ENCODE peak calls at places on chromosomes 5 and 9, in seven cellular contexts. One of them, this sample, is unnamed.

GRCh38 chr9:114031948-114032688 is 46.0 kb downstream of the AMBP start:
- DNase-seq in omental fat pad: no peak
- DNase-seq in adrenal gland: no peak
- DNase-seq in body of pancreas: peak
- DNase-seq in choroid plexus epithelial cell: no peak
- DNase-seq in glutamatergic neuron: peak
- DNase-seq in fibroblast of the aortic adventitia: peak
- DNase-seq in this sample: no peak

GRCh38 chr5:61637566-61637965 is 305.5 kb downstream of the ZSWIM6 start:
- DNase-seq in omental fat pad: no peak
- DNase-seq in adrenal gland: no peak
- DNase-seq in body of pancreas: no peak
- DNase-seq in choroid plexus epithelial cell: no peak
- DNase-seq in glutamatergic neuron: peak
- DNase-seq in fibroblast of the aortic adventitia: no peak
- DNase-seq in this sample: no peak

GRCh38 chr5:157434096-157434495 is 25.9 kb upstream of the NIPAL4 start:
- DNase-seq in omental fat pad: no peak
- DNase-seq in adrenal gland: no peak
- DNase-seq in body of pancreas: no peak
- DNase-seq in choroid plexus epithelial cell: no peak
- DNase-seq in glutamatergic neuron: no peak
- DNase-seq in fibroblast of the aortic adventitia: no peak
- DNase-seq in this sample: no peak

GRCh38 chr5:178797101-178797521 is 62.6 kb upstream of the ZNF354B start:
- DNase-seq in omental fat pad: no peak
- DNase-seq in adrenal gland: no peak
- DNase-seq in body of pancreas: no peak
- DNase-seq in choroid plexus epithelial cell: no peak
- DNase-seq in glutamatergic neuron: no peak
- DNase-seq in fibroblast of the aortic adventitia: no peak
- DNase-seq in this sample: no peak

GRCh38 chr5:134905246-134905996 is 490 bp downstream of the PCBD2 start:
- DNase-seq in omental fat pad: peak
- DNase-seq in adrenal gland: peak
- DNase-seq in body of pancreas: no peak
- DNase-seq in choroid plexus epithelial cell: peak
- DNase-seq in glutamatergic neuron: no peak
- DNase-seq in fibroblast of the aortic adventitia: peak
- DNase-seq in this sample: peak

GRCh38 chr5:103243665-103244064 is 14.9 kb upstream of the MACIR start:
- DNase-seq in omental fat pad: no peak
- DNase-seq in adrenal gland: no peak
- DNase-seq in body of pancreas: no peak
- DNase-seq in choroid plexus epithelial cell: peak
- DNase-seq in glutamatergic neuron: no peak
- DNase-seq in fibroblast of the aortic adventitia: peak
- DNase-seq in this sample: no peak

GRCh38 chr9:127448112-127448805 is 2.9 kb downstream of the RPL12 start:
- DNase-seq in omental fat pad: no peak
- DNase-seq in adrenal gland: no peak
- DNase-seq in body of pancreas: no peak
- DNase-seq in choroid plexus epithelial cell: peak
- DNase-seq in glutamatergic neuron: no peak
- DNase-seq in fibroblast of the aortic adventitia: peak
- DNase-seq in this sample: no peak

GRCh38 chr5:126460977-126461376 is 37.8 kb downstream of the GRAMD2B start:
- DNase-seq in omental fat pad: no peak
- DNase-seq in adrenal gland: no peak
- DNase-seq in body of pancreas: no peak
- DNase-seq in choroid plexus epithelial cell: no peak
- DNase-seq in glutamatergic neuron: no peak
- DNase-seq in fibroblast of the aortic adventitia: no peak
- DNase-seq in this sample: no peak

GRCh38 chr5:4640793-4641192 is 499.3 kb upstream of the ADAMTS16 start:
- DNase-seq in omental fat pad: no peak
- DNase-seq in adrenal gland: no peak
- DNase-seq in body of pancreas: no peak
- DNase-seq in choroid plexus epithelial cell: peak
- DNase-seq in glutamatergic neuron: peak
- DNase-seq in fibroblast of the aortic adventitia: peak
- DNase-seq in this sample: no peak

GRCh38 chr5:168014423-168014822 is 277.0 kb upstream of the WWC1 start:
- DNase-seq in omental fat pad: no peak
- DNase-seq in adrenal gland: no peak
- DNase-seq in body of pancreas: no peak
- DNase-seq in choroid plexus epithelial cell: no peak
- DNase-seq in glutamatergic neuron: no peak
- DNase-seq in fibroblast of the aortic adventitia: no peak
- DNase-seq in this sample: no peak

GRCh38 chr5:152066760-152067159 is 142.1 kb upstream of the GLRA1 start:
- DNase-seq in omental fat pad: no peak
- DNase-seq in adrenal gland: no peak
- DNase-seq in body of pancreas: no peak
- DNase-seq in choroid plexus epithelial cell: no peak
- DNase-seq in glutamatergic neuron: no peak
- DNase-seq in fibroblast of the aortic adventitia: no peak
- DNase-seq in this sample: no peak

GRCh38 chr5:60410427-60410826 is 289.5 kb downstream of the DEPDC1B start:
- DNase-seq in omental fat pad: no peak
- DNase-seq in adrenal gland: no peak
- DNase-seq in body of pancreas: no peak
- DNase-seq in choroid plexus epithelial cell: peak
- DNase-seq in glutamatergic neuron: no peak
- DNase-seq in fibroblast of the aortic adventitia: peak
- DNase-seq in this sample: no peak

GRCh38 chr5:969421-969839 is 39.2 kb upstream of the NKD2 start:
- DNase-seq in omental fat pad: no peak
- DNase-seq in adrenal gland: no peak
- DNase-seq in body of pancreas: no peak
- DNase-seq in choroid plexus epithelial cell: no peak
- DNase-seq in glutamatergic neuron: no peak
- DNase-seq in fibroblast of the aortic adventitia: peak
- DNase-seq in this sample: no peak

GRCh38 chr9:70324963-70325362 is 66.2 kb downstream of the SMC5 start:
- DNase-seq in omental fat pad: no peak
- DNase-seq in adrenal gland: no peak
- DNase-seq in body of pancreas: no peak
- DNase-seq in choroid plexus epithelial cell: peak
- DNase-seq in glutamatergic neuron: no peak
- DNase-seq in fibroblast of the aortic adventitia: peak
- DNase-seq in this sample: no peak

GRCh38 chr5:119250946-119251901 is 104.6 kb upstream of the TNFAIP8 start:
- DNase-seq in omental fat pad: no peak
- DNase-seq in adrenal gland: no peak
- DNase-seq in body of pancreas: no peak
- DNase-seq in choroid plexus epithelial cell: no peak
- DNase-seq in glutamatergic neuron: no peak
- DNase-seq in fibroblast of the aortic adventitia: peak
- DNase-seq in this sample: no peak

GRCh38 chr5:119257613-119258012 is 98.2 kb upstream of the TNFAIP8 start:
- DNase-seq in omental fat pad: no peak
- DNase-seq in adrenal gland: no peak
- DNase-seq in body of pancreas: no peak
- DNase-seq in choroid plexus epithelial cell: no peak
- DNase-seq in glutamatergic neuron: no peak
- DNase-seq in fibroblast of the aortic adventitia: no peak
- DNase-seq in this sample: no peak

DNA sequence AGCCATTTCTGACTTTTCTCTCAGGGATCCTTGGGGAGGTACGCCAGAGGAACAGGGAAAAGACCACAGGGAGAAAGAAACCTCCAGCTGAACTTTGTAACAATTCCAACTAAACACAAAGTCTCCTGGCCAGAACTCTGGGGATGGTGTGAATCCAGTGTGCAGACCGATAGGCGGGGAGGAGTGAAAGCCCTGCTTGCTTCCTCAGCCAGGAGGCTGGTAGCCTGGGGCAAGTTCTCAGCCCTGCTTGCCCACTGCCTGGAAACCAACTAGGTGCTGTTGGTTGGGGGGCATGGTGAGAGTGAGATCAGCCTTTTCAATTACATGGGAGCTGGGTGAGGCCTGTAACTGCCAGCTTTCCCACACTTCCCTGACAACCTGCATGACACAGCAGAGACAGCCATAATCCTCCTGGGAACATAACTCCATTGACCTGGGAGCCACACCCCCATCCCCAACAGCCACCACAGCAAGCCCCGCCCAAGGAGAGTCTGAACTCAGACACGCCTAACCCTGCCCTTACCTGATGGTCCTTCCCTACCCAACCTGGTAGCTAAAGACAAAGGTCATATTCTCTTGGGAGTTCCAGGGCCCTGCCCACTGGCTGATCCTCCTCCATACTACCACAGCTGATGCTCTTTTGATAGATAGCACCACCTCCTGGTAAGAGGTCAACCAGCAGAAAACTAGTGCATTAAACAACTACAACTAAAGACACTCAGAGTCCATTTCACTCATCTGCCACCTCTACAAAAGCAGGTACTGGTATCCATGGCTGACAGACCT is 100.1 kb upstream of the TNFAIP8 start:
- DNase-seq in omental fat pad: no peak
- DNase-seq in adrenal gland: no peak
- DNase-seq in body of pancreas: no peak
- DNase-seq in choroid plexus epithelial cell: peak
- DNase-seq in glutamatergic neuron: no peak
- DNase-seq in fibroblast of the aortic adventitia: no peak
- DNase-seq in this sample: peak
- TF ChIP-seq CTCF in omental fat pad: no peak
- TF ChIP-seq CTCF in adrenal gland: no peak
- TF ChIP-seq CTCF in body of pancreas: no peak
- TF ChIP-seq CTCF in choroid plexus epithelial cell: peak
- TF ChIP-seq CTCF in glutamatergic neuron: no peak
- TF ChIP-seq CTCF in fibroblast of the aortic adventitia: no peak
- TF ChIP-seq CTCF in this sample: peak

DNA sequence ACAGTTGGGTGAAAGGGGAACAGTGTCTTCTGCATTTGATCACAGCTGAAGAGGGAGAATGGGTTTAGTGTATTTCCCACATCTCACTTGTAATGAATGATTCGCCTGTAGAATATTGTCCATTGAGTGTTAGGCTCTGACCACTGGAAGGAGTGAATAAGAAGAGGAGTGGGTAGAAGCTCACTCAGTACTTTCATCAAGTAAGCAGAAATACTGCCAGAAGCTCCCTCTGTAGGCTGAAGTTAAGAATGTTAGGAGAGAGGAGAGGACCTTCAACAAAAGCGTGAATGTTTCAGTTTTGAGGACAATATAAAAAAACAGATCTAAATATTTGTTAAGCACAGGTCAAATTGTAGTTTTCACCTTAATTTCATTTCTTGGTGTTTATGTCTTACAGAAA is 27.5 kb downstream of the FSD1L start:
- DNase-seq in omental fat pad: no peak
- DNase-seq in adrenal gland: no peak
- DNase-seq in body of pancreas: no peak
- DNase-seq in choroid plexus epithelial cell: peak
- DNase-seq in glutamatergic neuron: no peak
- DNase-seq in fibroblast of the aortic adventitia: peak
- DNase-seq in this sample: no peak
- TF ChIP-seq CTCF in omental fat pad: no peak
- TF ChIP-seq CTCF in adrenal gland: peak
- TF ChIP-seq CTCF in body of pancreas: peak
- TF ChIP-seq CTCF in choroid plexus epithelial cell: peak
- TF ChIP-seq CTCF in glutamatergic neuron: peak
- TF ChIP-seq CTCF in fibroblast of the aortic adventitia: peak
- TF ChIP-seq CTCF in this sample: no peak

DNA sequence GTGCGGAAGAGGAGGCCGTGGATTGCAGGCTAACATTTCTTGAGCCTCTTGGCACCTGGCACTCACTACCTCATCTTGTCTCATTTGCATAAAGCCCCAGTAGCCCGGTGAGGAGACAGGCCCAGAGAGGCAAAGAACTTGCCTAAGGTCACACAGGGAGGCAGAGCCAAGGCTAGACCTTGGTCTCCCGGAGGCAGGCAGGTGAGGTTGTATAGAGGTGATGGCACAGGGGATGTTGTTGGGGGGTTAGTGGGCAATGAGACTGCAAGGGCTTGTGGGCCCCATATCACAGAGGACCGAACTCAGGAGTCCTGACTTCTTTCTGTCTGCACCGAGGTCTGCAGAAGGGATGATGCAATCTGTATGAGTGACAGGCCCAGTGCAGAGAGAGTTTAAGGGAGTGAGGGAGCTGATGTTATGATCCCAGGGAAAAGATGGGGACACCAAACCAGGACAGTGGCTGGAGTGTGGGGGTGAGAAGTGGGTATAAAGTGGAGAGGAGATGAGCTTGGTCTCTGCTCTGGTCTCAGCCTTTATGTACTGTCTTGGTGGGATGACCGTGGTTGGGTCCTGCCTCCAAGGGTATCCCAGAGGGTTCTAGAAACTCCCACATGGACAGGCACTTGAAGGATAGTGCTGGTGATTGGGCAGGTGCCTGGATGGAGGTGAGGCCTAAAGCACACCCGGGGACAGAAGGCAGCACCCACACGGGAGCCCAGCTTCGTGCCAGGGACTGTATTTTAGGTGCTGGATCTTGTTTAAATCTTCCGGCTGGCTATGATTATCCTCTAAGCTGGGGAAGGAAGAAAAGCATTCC is 21.8 kb downstream of the GSN start:
- DNase-seq in omental fat pad: no peak
- DNase-seq in adrenal gland: no peak
- DNase-seq in body of pancreas: no peak
- DNase-seq in choroid plexus epithelial cell: no peak
- DNase-seq in glutamatergic neuron: no peak
- DNase-seq in fibroblast of the aortic adventitia: peak
- DNase-seq in this sample: no peak
- TF ChIP-seq CTCF in omental fat pad: no peak
- TF ChIP-seq CTCF in adrenal gland: no peak
- TF ChIP-seq CTCF in body of pancreas: no peak
- TF ChIP-seq CTCF in choroid plexus epithelial cell: no peak
- TF ChIP-seq CTCF in glutamatergic neuron: no peak
- TF ChIP-seq CTCF in fibroblast of the aortic adventitia: no peak
- TF ChIP-seq CTCF in this sample: no peak

DNA sequence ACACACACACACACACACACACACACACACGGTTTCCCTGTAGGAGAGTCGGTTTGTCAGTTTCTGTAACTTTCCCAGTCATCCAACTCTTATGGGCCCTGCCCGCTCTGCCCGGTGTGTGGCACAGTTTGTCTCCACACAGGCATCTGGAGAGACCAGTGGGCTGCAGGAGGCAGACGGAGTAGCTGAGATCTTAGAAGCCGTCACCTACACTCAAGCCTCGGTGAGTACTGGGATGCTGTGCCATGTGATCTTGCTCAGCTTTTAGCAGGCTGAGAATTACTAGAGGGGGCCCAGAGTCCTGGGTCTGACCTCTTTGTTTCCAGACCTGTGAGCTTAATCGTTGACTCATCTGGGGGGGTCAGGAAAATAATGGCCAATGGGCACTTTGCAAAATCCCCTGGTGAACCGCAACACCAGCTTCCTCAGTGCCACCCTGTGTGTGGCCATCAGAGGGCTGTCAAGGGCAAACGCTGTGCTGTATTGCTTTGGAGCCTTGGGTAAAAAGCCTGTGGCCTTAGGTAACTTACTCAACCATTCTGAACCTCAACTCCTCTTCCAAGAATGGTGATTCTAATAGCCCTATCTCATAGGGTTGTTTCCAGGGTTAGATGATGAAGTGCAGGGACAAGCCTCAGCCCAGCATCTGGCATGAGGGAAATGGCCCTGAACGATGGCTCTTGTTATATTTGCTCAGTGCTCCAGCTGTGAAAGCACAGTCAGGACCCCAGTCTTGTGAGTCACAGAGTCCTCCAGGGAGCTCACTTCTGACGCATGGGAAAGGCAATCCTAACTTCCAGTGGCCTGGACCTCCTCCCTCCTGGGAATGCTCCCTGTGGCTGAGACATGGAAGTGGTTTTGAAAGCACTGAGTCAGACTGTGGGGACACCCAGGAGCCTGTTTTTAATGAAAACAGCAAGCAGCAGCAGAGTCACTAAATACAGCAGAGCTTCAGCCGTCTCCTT is 45.6 kb downstream of the COL15A1 start:
- DNase-seq in omental fat pad: peak
- DNase-seq in adrenal gland: peak
- DNase-seq in body of pancreas: no peak
- DNase-seq in choroid plexus epithelial cell: peak
- DNase-seq in glutamatergic neuron: no peak
- DNase-seq in fibroblast of the aortic adventitia: peak
- DNase-seq in this sample: no peak
- TF ChIP-seq CTCF in omental fat pad: no peak
- TF ChIP-seq CTCF in adrenal gland: no peak
- TF ChIP-seq CTCF in body of pancreas: no peak
- TF ChIP-seq CTCF in choroid plexus epithelial cell: peak
- TF ChIP-seq CTCF in glutamatergic neuron: no peak
- TF ChIP-seq CTCF in fibroblast of the aortic adventitia: peak
- TF ChIP-seq CTCF in this sample: no peak